ENCODE peak calls at places on chromosomes 11 and 22, in seven cellular contexts. One of them, this sample, is unnamed. For H3K4me1 and H3K9me3, the result is how much of the 10 kb centered on the place peaks cover.

GRCh38 chr11:61922539-61922938 is 5.2 kb upstream of the RAB3IL1 start:
- DNase-seq in H9: no peak
- DNase-seq in lower lobe of right lung: peak
- DNase-seq in heart left ventricle: peak
- DNase-seq in heart right ventricle: peak
- DNase-seq in thyroid gland: no peak
- DNase-seq in naive thymus-derived CD4-positive, alpha-beta T cell: no peak
- DNase-seq in this sample: no peak

GRCh38 chr22:48894804-48895250 is 932.8 kb downstream of the BRD1 start:
- DNase-seq in thyroid gland: no peak
- DNase-seq in heart right ventricle: no peak
- DNase-seq in lower lobe of right lung: no peak
- DNase-seq in naive thymus-derived CD4-positive, alpha-beta T cell: no peak
- DNase-seq in heart left ventricle: no peak
- DNase-seq in H9: no peak
- DNase-seq in this sample: no peak

GRCh38 chr22:28604961-28605360 is 74.7 kb downstream of the TTC28 start:
- DNase-seq in H9: no peak
- DNase-seq in heart right ventricle: no peak
- DNase-seq in heart left ventricle: no peak
- DNase-seq in naive thymus-derived CD4-positive, alpha-beta T cell: no peak
- DNase-seq in thyroid gland: no peak
- DNase-seq in lower lobe of right lung: no peak
- DNase-seq in this sample: no peak

GRCh38 chr11:60872124-60872951 is 5.0 kb downstream of the ZP1 start:
- DNase-seq in thyroid gland: no peak
- DNase-seq in heart right ventricle: no peak
- DNase-seq in H9: no peak
- DNase-seq in lower lobe of right lung: peak
- DNase-seq in naive thymus-derived CD4-positive, alpha-beta T cell: no peak
- DNase-seq in heart left ventricle: peak
- DNase-seq in this sample: no peak

GRCh38 chr11:2988361-2988762 is 3.8 kb downstream of the NAP1L4 start:
- DNase-seq in heart left ventricle: no peak
- DNase-seq in heart right ventricle: no peak
- DNase-seq in naive thymus-derived CD4-positive, alpha-beta T cell: peak
- DNase-seq in lower lobe of right lung: no peak
- DNase-seq in H9: no peak
- DNase-seq in thyroid gland: no peak
- DNase-seq in this sample: no peak

GRCh38 chr11:15747671-15748070 is 608.7 kb downstream of the SOX6 start:
- DNase-seq in H9: no peak
- DNase-seq in heart right ventricle: no peak
- DNase-seq in lower lobe of right lung: no peak
- DNase-seq in naive thymus-derived CD4-positive, alpha-beta T cell: no peak
- DNase-seq in heart left ventricle: no peak
- DNase-seq in thyroid gland: no peak
- DNase-seq in this sample: no peak

GRCh38 chr11:118202599-118203422 is 22.0 kb downstream of the JAML start:
- DNase-seq in naive thymus-derived CD4-positive, alpha-beta T cell: no peak
- DNase-seq in lower lobe of right lung: no peak
- DNase-seq in thyroid gland: no peak
- DNase-seq in heart left ventricle: no peak
- DNase-seq in heart right ventricle: no peak
- DNase-seq in H9: no peak
- DNase-seq in this sample: no peak

GRCh38 chr22:27406389-27406861 is 395.1 kb downstream of the MN1 start:
- DNase-seq in lower lobe of right lung: no peak
- DNase-seq in thyroid gland: no peak
- DNase-seq in heart left ventricle: no peak
- DNase-seq in heart right ventricle: no peak
- DNase-seq in naive thymus-derived CD4-positive, alpha-beta T cell: no peak
- DNase-seq in H9: no peak
- DNase-seq in this sample: no peak

GRCh38 chr11:69291459-69292110 is 2.4 kb upstream of the MYEOV start:
- DNase-seq in naive thymus-derived CD4-positive, alpha-beta T cell: no peak
- DNase-seq in heart left ventricle: no peak
- DNase-seq in H9: no peak
- DNase-seq in heart right ventricle: no peak
- DNase-seq in thyroid gland: no peak
- DNase-seq in lower lobe of right lung: no peak
- DNase-seq in this sample: no peak

GRCh38 chr11:69290791-69291190 is 3.2 kb upstream of the MYEOV start:
- DNase-seq in lower lobe of right lung: peak
- DNase-seq in thyroid gland: no peak
- DNase-seq in heart left ventricle: no peak
- DNase-seq in H9: no peak
- DNase-seq in heart right ventricle: no peak
- DNase-seq in naive thymus-derived CD4-positive, alpha-beta T cell: no peak
- DNase-seq in this sample: no peak

GRCh38 chr11:69293087-69293486 is 868 bp upstream of the MYEOV start:
- DNase-seq in H9: peak
- DNase-seq in naive thymus-derived CD4-positive, alpha-beta T cell: no peak
- DNase-seq in heart right ventricle: no peak
- DNase-seq in heart left ventricle: no peak
- DNase-seq in lower lobe of right lung: peak
- DNase-seq in thyroid gland: no peak
- DNase-seq in this sample: no peak

GRCh38 chr11:69293819-69294505 is at the start of gene MYEOV:
- DNase-seq in naive thymus-derived CD4-positive, alpha-beta T cell: no peak
- DNase-seq in H9: peak
- DNase-seq in thyroid gland: no peak
- DNase-seq in lower lobe of right lung: peak
- DNase-seq in heart left ventricle: no peak
- DNase-seq in heart right ventricle: no peak
- DNase-seq in this sample: no peak

GRCh38 chr11:69292221-69292648 is 1.7 kb upstream of the MYEOV start:
- DNase-seq in naive thymus-derived CD4-positive, alpha-beta T cell: peak
- DNase-seq in heart left ventricle: no peak
- DNase-seq in H9: peak
- DNase-seq in heart right ventricle: peak
- DNase-seq in thyroid gland: no peak
- DNase-seq in lower lobe of right lung: peak
- DNase-seq in this sample: no peak
- H3K4me1 ChIP-seq in naive thymus-derived CD4-positive, alpha-beta T cell: under half
- H3K4me1 ChIP-seq in heart left ventricle: under half
- H3K4me1 ChIP-seq in H9: under half
- H3K4me1 ChIP-seq in heart right ventricle: under half
- H3K4me1 ChIP-seq in thyroid gland: under half
- H3K4me1 ChIP-seq in lower lobe of right lung: half or more
- H3K4me1 ChIP-seq in this sample: under half

DNA sequence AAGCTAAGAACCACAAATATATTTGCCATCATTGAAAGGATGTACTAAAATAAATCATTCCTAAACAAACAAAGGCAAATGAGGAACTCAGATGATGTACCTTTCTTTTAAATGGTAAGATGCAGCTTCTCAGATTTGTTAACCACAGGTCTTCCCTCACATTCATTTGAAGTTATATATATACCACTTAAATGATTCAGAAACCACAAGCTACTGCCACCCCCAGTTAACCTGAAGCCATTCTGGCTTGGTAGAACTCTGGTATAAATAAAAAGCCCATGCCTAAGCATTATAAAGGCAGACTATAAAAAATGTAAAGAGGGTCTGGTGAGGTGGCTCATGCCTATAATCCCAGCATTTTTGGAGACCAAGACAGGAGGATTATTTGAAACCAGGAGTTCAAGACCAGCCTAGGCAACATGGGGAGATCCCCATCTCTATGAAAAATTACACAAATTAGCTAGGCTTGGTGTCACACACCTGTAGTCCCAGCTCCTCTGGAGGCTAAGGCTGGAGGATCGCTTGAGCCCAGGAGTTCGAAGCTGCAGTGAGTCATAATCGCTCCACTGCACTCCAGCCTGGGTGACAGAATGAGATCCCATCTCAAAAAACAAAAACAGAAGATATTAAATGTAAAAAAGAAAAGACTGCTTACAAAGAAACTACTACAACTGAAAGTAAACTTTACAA is 1185.3 kb downstream of the JRKL start:
- DNase-seq in heart right ventricle: no peak
- DNase-seq in heart left ventricle: no peak
- DNase-seq in naive thymus-derived CD4-positive, alpha-beta T cell: no peak
- DNase-seq in lower lobe of right lung: no peak
- DNase-seq in thyroid gland: no peak
- DNase-seq in H9: no peak
- DNase-seq in this sample: no peak
- H3K9me3 ChIP-seq in heart right ventricle: under half
- H3K9me3 ChIP-seq in heart left ventricle: under half
- H3K9me3 ChIP-seq in naive thymus-derived CD4-positive, alpha-beta T cell: under half
- H3K9me3 ChIP-seq in lower lobe of right lung: under half
- H3K9me3 ChIP-seq in thyroid gland: under half
- H3K9me3 ChIP-seq in H9: under half
- H3K9me3 ChIP-seq in this sample: under half

GRCh38 chr22:45499746-45500145 is 2.9 kb upstream of the FBLN1 start:
- DNase-seq in H9: no peak
- DNase-seq in heart left ventricle: peak
- DNase-seq in heart right ventricle: peak
- DNase-seq in thyroid gland: no peak
- DNase-seq in lower lobe of right lung: peak
- DNase-seq in naive thymus-derived CD4-positive, alpha-beta T cell: no peak
- DNase-seq in this sample: no peak

GRCh38 chr22:45497746-45498145 is 4.9 kb upstream of the FBLN1 start:
- DNase-seq in thyroid gland: no peak
- DNase-seq in naive thymus-derived CD4-positive, alpha-beta T cell: no peak
- DNase-seq in heart right ventricle: no peak
- DNase-seq in H9: no peak
- DNase-seq in lower lobe of right lung: no peak
- DNase-seq in heart left ventricle: no peak
- DNase-seq in this sample: no peak

GRCh38 chr22:45496451-45496941 is 6.2 kb upstream of the FBLN1 start:
- DNase-seq in lower lobe of right lung: no peak
- DNase-seq in naive thymus-derived CD4-positive, alpha-beta T cell: no peak
- DNase-seq in H9: no peak
- DNase-seq in thyroid gland: no peak
- DNase-seq in heart right ventricle: no peak
- DNase-seq in heart left ventricle: no peak
- DNase-seq in this sample: no peak

GRCh38 chr22:45493286-45493771 is 9.4 kb upstream of the FBLN1 start:
- DNase-seq in lower lobe of right lung: peak
- DNase-seq in H9: no peak
- DNase-seq in thyroid gland: no peak
- DNase-seq in heart right ventricle: no peak
- DNase-seq in heart left ventricle: no peak
- DNase-seq in naive thymus-derived CD4-positive, alpha-beta T cell: no peak
- DNase-seq in this sample: no peak

DNA sequence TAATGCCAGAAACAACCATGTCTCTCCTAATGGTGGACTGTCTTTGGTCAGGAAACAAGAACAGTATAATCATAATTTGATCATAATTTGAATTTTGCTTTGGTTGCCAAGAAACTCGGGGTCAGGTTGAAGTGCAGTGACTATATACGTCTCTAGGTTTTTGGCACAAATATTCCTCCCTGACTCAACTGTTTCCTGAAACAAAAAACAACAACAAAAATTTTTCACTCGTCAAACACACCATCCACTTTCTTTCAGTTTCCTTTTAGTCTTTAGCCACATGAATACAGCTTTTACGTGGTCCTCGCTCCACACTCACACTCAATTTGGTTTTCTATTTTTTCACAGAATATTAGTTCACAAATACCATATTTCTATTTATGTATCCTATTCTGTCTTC is 5.4 kb upstream of the FBLN1 start:
- DNase-seq in heart left ventricle: no peak
- DNase-seq in thyroid gland: no peak
- DNase-seq in lower lobe of right lung: no peak
- DNase-seq in heart right ventricle: no peak
- DNase-seq in naive thymus-derived CD4-positive, alpha-beta T cell: no peak
- DNase-seq in H9: no peak
- DNase-seq in this sample: no peak
- H3K4me1 ChIP-seq in heart left ventricle: under half
- H3K4me1 ChIP-seq in thyroid gland: under half
- H3K4me1 ChIP-seq in lower lobe of right lung: under half
- H3K4me1 ChIP-seq in heart right ventricle: under half
- H3K4me1 ChIP-seq in naive thymus-derived CD4-positive, alpha-beta T cell: under half
- H3K4me1 ChIP-seq in H9: under half
- H3K4me1 ChIP-seq in this sample: under half

GRCh38 chr22:25061605-25062377 is 109.3 kb downstream of the KIAA1671 start:
- DNase-seq in thyroid gland: no peak
- DNase-seq in naive thymus-derived CD4-positive, alpha-beta T cell: no peak
- DNase-seq in lower lobe of right lung: no peak
- DNase-seq in heart left ventricle: no peak
- DNase-seq in heart right ventricle: no peak
- DNase-seq in H9: no peak
- DNase-seq in this sample: no peak

GRCh38 chr22:25067851-25068421 is 115.4 kb downstream of the KIAA1671 start:
- DNase-seq in lower lobe of right lung: peak
- DNase-seq in H9: no peak
- DNase-seq in heart left ventricle: no peak
- DNase-seq in thyroid gland: peak
- DNase-seq in heart right ventricle: no peak
- DNase-seq in naive thymus-derived CD4-positive, alpha-beta T cell: peak
- DNase-seq in this sample: no peak

GRCh38 chr22:25066861-25067435 is 114.4 kb downstream of the KIAA1671 start:
- DNase-seq in heart left ventricle: no peak
- DNase-seq in thyroid gland: no peak
- DNase-seq in naive thymus-derived CD4-positive, alpha-beta T cell: no peak
- DNase-seq in lower lobe of right lung: no peak
- DNase-seq in H9: no peak
- DNase-seq in heart right ventricle: no peak
- DNase-seq in this sample: no peak

GRCh38 chr22:25062378-25063095 is 110.0 kb downstream of the KIAA1671 start:
- DNase-seq in lower lobe of right lung: no peak
- DNase-seq in naive thymus-derived CD4-positive, alpha-beta T cell: peak
- DNase-seq in heart left ventricle: no peak
- DNase-seq in thyroid gland: peak
- DNase-seq in heart right ventricle: no peak
- DNase-seq in H9: no peak
- DNase-seq in this sample: no peak

GRCh38 chr22:25064894-25065560 is 112.5 kb downstream of the KIAA1671 start:
- DNase-seq in thyroid gland: peak
- DNase-seq in heart right ventricle: no peak
- DNase-seq in naive thymus-derived CD4-positive, alpha-beta T cell: no peak
- DNase-seq in lower lobe of right lung: no peak
- DNase-seq in H9: no peak
- DNase-seq in heart left ventricle: no peak
- DNase-seq in this sample: no peak
- H3K9me3 ChIP-seq in thyroid gland: under half
- H3K9me3 ChIP-seq in heart right ventricle: under half
- H3K9me3 ChIP-seq in naive thymus-derived CD4-positive, alpha-beta T cell: under half
- H3K9me3 ChIP-seq in lower lobe of right lung: under half
- H3K9me3 ChIP-seq in H9: under half
- H3K9me3 ChIP-seq in heart left ventricle: under half
- H3K9me3 ChIP-seq in this sample: under half

DNA sequence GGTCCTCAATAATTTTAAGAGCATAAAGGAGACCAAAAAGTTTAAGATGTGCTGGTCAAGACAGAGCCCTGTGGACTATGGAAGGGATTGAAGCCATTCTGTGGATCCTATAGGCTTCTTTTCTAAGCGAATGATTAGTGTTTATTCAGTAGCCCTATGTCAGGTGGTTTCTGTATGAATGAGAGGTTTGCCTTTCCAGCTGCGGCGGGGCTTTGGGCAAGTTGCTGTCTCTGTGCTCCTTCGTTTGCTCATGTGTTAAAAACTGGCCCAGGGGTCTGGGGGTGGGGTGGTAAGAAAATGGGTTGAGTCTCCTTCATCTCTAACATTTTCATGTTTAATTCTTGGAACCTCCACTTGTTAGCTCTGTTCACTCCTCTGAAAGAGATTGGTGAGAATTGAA is 105.3 kb downstream of the PTPRJ start:
- DNase-seq in naive thymus-derived CD4-positive, alpha-beta T cell: no peak
- DNase-seq in H9: no peak
- DNase-seq in heart left ventricle: no peak
- DNase-seq in thyroid gland: no peak
- DNase-seq in lower lobe of right lung: no peak
- DNase-seq in heart right ventricle: no peak
- DNase-seq in this sample: no peak
- H3K4me1 ChIP-seq in naive thymus-derived CD4-positive, alpha-beta T cell: under half
- H3K4me1 ChIP-seq in H9: under half
- H3K4me1 ChIP-seq in heart left ventricle: under half
- H3K4me1 ChIP-seq in thyroid gland: half or more
- H3K4me1 ChIP-seq in lower lobe of right lung: under half
- H3K4me1 ChIP-seq in heart right ventricle: under half
- H3K4me1 ChIP-seq in this sample: under half

GRCh38 chr11:36066891-36067290 is 123.0 kb downstream of the LDLRAD3 start:
- DNase-seq in naive thymus-derived CD4-positive, alpha-beta T cell: no peak
- DNase-seq in heart left ventricle: no peak
- DNase-seq in H9: no peak
- DNase-seq in lower lobe of right lung: no peak
- DNase-seq in heart right ventricle: no peak
- DNase-seq in thyroid gland: no peak
- DNase-seq in this sample: no peak
- H3K9me3 ChIP-seq in naive thymus-derived CD4-positive, alpha-beta T cell: under half
- H3K9me3 ChIP-seq in heart left ventricle: under half
- H3K9me3 ChIP-seq in H9: under half
- H3K9me3 ChIP-seq in lower lobe of right lung: under half
- H3K9me3 ChIP-seq in heart right ventricle: under half
- H3K9me3 ChIP-seq in thyroid gland: under half
- H3K9me3 ChIP-seq in this sample: under half